ENCODE peak calls at places on chromosome 11, in seven cellular contexts. M is NCI-H1092; H is germinal center; W is OCI-LY7; A is activated CD4-positive, alpha-beta T cell treated with anti-CD3 and anti-CD28 coated beads, Interleukin-2, amount 10 ng/mL, durations not matched to agents 7 days and 5 days; I is memory B cell; K is caudate nucleus. Q is an unnamed sample.

GRCh38 chr11:131858495-131858894 is 488.1 kb downstream of the NTM start:
- DNase-seq in M (no peak), H (no peak), W (no peak), A (no peak), I (no peak), K (no peak), Q (no peak)

GRCh38 chr11:65850217-65851082 is 7.5 kb downstream of the CFL1 start:
- DNase-seq in M (no peak), H (no peak), W (no peak), A (no peak), I (no peak), K (no peak), Q (peak; percentile 34)

GRCh38 chr11:28834877-28835276 is 726.7 kb downstream of the METTL15 start:
- DNase-seq in M (no peak), H (no peak), W (no peak), A (no peak), I (no peak), K (no peak), Q (no peak)

GRCh38 chr11:8100151-8100550 is 19.1 kb downstream of the TUB start:
- DNase-seq in M (no peak), H (no peak), W (no peak), A (no peak), I (no peak), K (no peak), Q (no peak)

GRCh38 chr11:8247312-8247711 is 16.4 kb downstream of the LMO1 start:
- DNase-seq in M (no peak), H (no peak), W (no peak), A (peak; percentile 20), I (no peak), K (no peak), Q (peak; percentile 39)

GRCh38 chr11:93476796-93477195 is 66.4 kb downstream of the SMCO4 start:
- DNase-seq in M (no peak), H (no peak), W (no peak), A (no peak), I (no peak), K (no peak), Q (no peak)

GRCh38 chr11:34632105-34632780 is 11.3 kb downstream of the EHF start:
- DNase-seq in M (peak; percentile 98), H (no peak), W (no peak), A (no peak), I (no peak), K (no peak), Q (no peak)

GRCh38 chr11:73956876-73957653 is 6.2 kb downstream of the DNAJB13 start:
- DNase-seq in M (no peak), H (no peak), W (no peak), A (no peak), I (no peak), K (no peak), Q (no peak)

GRCh38 chr11:11620251-11620965 is 1.4 kb downstream of the GALNT18 start:
- DNase-seq in M (peak; percentile 18), H (no peak), W (no peak), A (peak; percentile 6), I (no peak), K (no peak), Q (peak; percentile 28)

GRCh38 chr11:69910519-69911309 is 91.5 kb upstream of the FGF3 start:
- DNase-seq in M (no peak), H (no peak), W (no peak), A (no peak), I (no peak), K (no peak), Q (no peak)

GRCh38 chr11:83816572-83817187 is 530.5 kb upstream of the CCDC90B start:
- DNase-seq in M (no peak), H (peak; percentile 6), W (peak; percentile 39), A (no peak), I (no peak), K (no peak), Q (peak; percentile 52)

GRCh38 chr11:18064450-18065048 is 18.5 kb upstream of the TPH1 start:
- DNase-seq in M (peak; percentile 72), H (no peak), W (no peak), A (no peak), I (no peak), K (no peak), Q (no peak)

GRCh38 chr11:1226981-1227550 is 4.2 kb downstream of the MUC5B start:
- DNase-seq in M (no peak), H (no peak), W (no peak), A (no peak), I (no peak), K (no peak), Q (no peak)

GRCh38 chr11:125303186-125303585 is 138.6 kb downstream of the PKNOX2 start:
- DNase-seq in M (no peak), H (no peak), W (no peak), A (no peak), I (no peak), K (no peak), Q (no peak)

GRCh38 chr11:77411238-77411637 is 62.7 kb downstream of the PAK1 start:
- DNase-seq in M (no peak), H (peak; percentile 47), W (no peak), A (peak; percentile 27), I (peak; percentile 15), K (no peak), Q (peak; percentile 51)

GRCh38 chr11:31810779-31811647 is at the start of gene PAX6:
- DNase-seq in M (peak; percentile 84), H (peak; percentile 73), W (no peak), A (no peak), I (no peak), K (no peak), Q (peak; percentile 26)

GRCh38 chr11:120172921-120173705 is 35.2 kb upstream of the TRIM29 start:
- DNase-seq in M (no peak), H (no peak), W (no peak), A (no peak), I (no peak), K (no peak), Q (no peak)

GRCh38 chr11:84685149-84685548 is 942.0 kb downstream of the DLG2 start:
- DNase-seq in M (no peak), H (no peak), W (no peak), A (no peak), I (no peak), K (no peak), Q (no peak)

GRCh38 chr11:24697722-24698121 is 200.9 kb downstream of the LUZP2 start:
- DNase-seq in M (no peak), H (no peak), W (no peak), A (no peak), I (no peak), K (no peak), Q (no peak)

GRCh38 chr11:71341596-71341995 is 89.2 kb upstream of the SHANK2 start:
- DNase-seq in M (no peak), H (no peak), W (no peak), A (no peak), I (no peak), K (no peak), Q (no peak)

GRCh38 chr11:118276422-118276821 is 12.3 kb upstream of the MPZL2 start:
- DNase-seq in M (no peak), H (no peak), W (no peak), A (no peak), I (no peak), K (no peak), Q (no peak)

GRCh38 chr11:60263434-60263833 is 17.0 kb upstream of the MS4A4A start:
- DNase-seq in M (no peak), H (no peak), W (no peak), A (no peak), I (no peak), K (no peak), Q (no peak)

GRCh38 chr11:113351061-113351460 is 36.5 kb upstream of the ANKK1 start:
- DNase-seq in M (peak; percentile 51), H (no peak), W (no peak), A (no peak), I (no peak), K (no peak), Q (no peak)

GRCh38 chr11:22405377-22405776 is 67.2 kb downstream of the SLC17A6 start:
- DNase-seq in M (no peak), H (no peak), W (no peak), A (no peak), I (no peak), K (no peak), Q (no peak)

GRCh38 chr11:122714021-122714420 is 58.5 kb downstream of the UBASH3B start:
- DNase-seq in M (no peak), H (peak; percentile 43), W (no peak), A (no peak), I (peak; percentile 38), K (no peak), Q (peak; percentile 44)

GRCh38 chr11:66723693-66724092 is 5.3 kb downstream of the SPTBN2 start:
- DNase-seq in M (no peak), H (no peak), W (no peak), A (no peak), I (no peak), K (no peak), Q (no peak)

GRCh38 chr11:34313099-34313517 is 44.7 kb downstream of the ABTB2 start:
- DNase-seq in M (no peak), H (peak; percentile 52), W (peak; percentile 39), A (peak; percentile 36), I (no peak), K (no peak), Q (no peak)

GRCh38 chr11:95925011-95925410 is 1.1 kb upstream of the MTMR2 start:
- DNase-seq in M (no peak), H (no peak), W (no peak), A (no peak), I (no peak), K (no peak), Q (no peak)

GRCh38 chr11:78766997-78767396 is 192.3 kb upstream of the NARS2 start:
- DNase-seq in M (no peak), H (no peak), W (no peak), A (no peak), I (no peak), K (no peak), Q (no peak)

GRCh38 chr11:61745796-61746653 is 6.4 kb upstream of the MYRF start:
- DNase-seq in M (no peak), H (no peak), W (no peak), A (no peak), I (no peak), K (no peak), Q (no peak)

GRCh38 chr11:125593113-125593761 is 585 bp downstream of the STT3A start:
- DNase-seq in M (peak; percentile 55), H (peak; percentile 8), W (no peak), A (peak; percentile 12), I (peak; percentile 1), K (no peak), Q (peak; percentile 31)

GRCh38 chr11:61773356-61773755 is 19.0 kb downstream of the TMEM258 start:
- DNase-seq in M (no peak), H (no peak), W (no peak), A (no peak), I (no peak), K (no peak), Q (no peak)

GRCh38 chr11:1511937-1512496 is 25.4 kb upstream of the MOB2 start:
- DNase-seq in M (no peak), H (no peak), W (no peak), A (no peak), I (no peak), K (no peak), Q (no peak)

GRCh38 chr11:898540-899190 is 11.9 kb downstream of the CHID1 start:
- DNase-seq in M (no peak), H (no peak), W (no peak), A (no peak), I (no peak), K (no peak), Q (no peak)

GRCh38 chr11:132821027-132821426 is 711.3 kb downstream of the OPCML start:
- DNase-seq in M (no peak), H (no peak), W (no peak), A (no peak), I (no peak), K (no peak), Q (no peak)

GRCh38 chr11:82811369-82811768 is 77.7 kb upstream of the FAM181B start:
- DNase-seq in M (no peak), H (no peak), W (no peak), A (no peak), I (no peak), K (no peak), Q (no peak)

GRCh38 chr11:35617687-35618496 is at the start of gene FJX1:
- DNase-seq in M (peak; percentile 63), H (peak; percentile 48), W (no peak), A (no peak), I (no peak), K (no peak), Q (no peak)

GRCh38 chr11:368414-369335 is 624 bp upstream of the B4GALNT4 start:
- DNase-seq in M (no peak), H (no peak), W (no peak), A (no peak), I (no peak), K (no peak), Q (no peak)

Q was measured in NAMALWA.